ENCODE peak calls at places on chromosomes 16 and 17, in four cellular contexts. T, J, R and H are unnamed samples. For H3K4me1, the result is how much of the 10 kb centered on the place peaks cover.

GRCh38 chr17:42424991-42425610 is 2.0 kb upstream of the CAVIN1 start:
- DNase-seq in R (peak), J (no peak), T (no peak), H (no peak)

GRCh38 chr17:62929320-62929719 is 36.7 kb upstream of the TANC2 start:
- DNase-seq in R (no peak), J (no peak), T (no peak), H (no peak)

GRCh38 chr17:7612294-7612640 is 2.4 kb downstream of the FXR2 start:
- DNase-seq in J (no peak), R (no peak), T (no peak), H (no peak)

GRCh38 chr16:10736926-10737625 is 6.6 kb upstream of the NUBP1 start:
- DNase-seq in R (no peak), T (no peak), J (peak), H (no peak)

GRCh38 chr16:1342526-1343427 is 8.9 kb downstream of the TSR3 start:
- DNase-seq in T (peak), R (peak), J (peak), H (peak)

GRCh38 chr17:59513934-59514841 is 51.2 kb upstream of the DHX40 start:
- DNase-seq in J (no peak), R (peak), T (peak), H (peak)

GRCh38 chr17:50832267-50833227 is 2.8 kb upstream of the WFIKKN2 start:
- DNase-seq in T (no peak), R (peak), J (no peak), H (peak)

GRCh38 chr16:31145398-31145990 is 4.4 kb downstream of the PRSS36 start:
- DNase-seq in J (no peak), T (no peak), R (no peak), H (no peak)

GRCh38 chr17:68491381-68491849 is 20.8 kb upstream of the PRKAR1A start:
- DNase-seq in T (peak), R (peak), J (no peak), H (no peak)

GRCh38 chr17:13393841-13394710 is 207.7 kb downstream of the HS3ST3A1 start:
- DNase-seq in T (no peak), J (no peak), R (no peak), H (no peak)

GRCh38 chr16:79769320-79770243 is 169.0 kb upstream of the MAF start:
- DNase-seq in J (no peak), R (no peak), T (no peak), H (no peak)

GRCh38 chr16:81443688-81444447 is 740 bp upstream of the CMIP start:
- DNase-seq in T (peak), R (peak), J (no peak), H (peak)

GRCh38 chr16:88782454-88783390 is 2.3 kb downstream of the PIEZO1 start:
- DNase-seq in T (peak), R (no peak), J (no peak), H (no peak)

GRCh38 chr16:4298761-4299522 is 16.9 kb upstream of the GLIS2 start:
- DNase-seq in T (peak), J (no peak), R (peak), H (peak)

GRCh38 chr16:19066988-19067348 is 446 bp upstream of the COQ7 start:
- DNase-seq in R (no peak), J (no peak), T (no peak), H (no peak)

GRCh38 chr16:24562811-24563210 is 23.4 kb downstream of the RBBP6 start:
- DNase-seq in T (no peak), R (no peak), J (no peak), H (no peak)

GRCh38 chr17:41575336-41575735 is 3.5 kb upstream of the KRT9 start:
- DNase-seq in R (no peak), T (no peak), J (no peak), H (no peak)

GRCh38 chr17:33039874-33040273 is 48.2 kb downstream of the SPACA3 start:
- DNase-seq in T (no peak), R (no peak), J (no peak), H (no peak)

GRCh38 chr16:49013727-49014080 is 267.9 kb downstream of the CBLN1 start:
- DNase-seq in R (no peak), J (no peak), T (no peak), H (no peak)

GRCh38 chr16:72291531-72291981 is 119.6 kb upstream of the PMFBP1 start:
- DNase-seq in J (no peak), R (no peak), T (no peak), H (no peak)

GRCh38 chr17:56910509-56911235 is 3.2 kb downstream of the TRIM25 start:
- DNase-seq in T (no peak), R (no peak), J (no peak), H (no peak)

GRCh38 chr17:39973496-39973895 is 7.1 kb upstream of the PSMD3 start:
- DNase-seq in J (no peak), T (no peak), R (no peak), H (no peak)

GRCh38 chr17:27463235-27463677 is 7.0 kb downstream of the KSR1 start:
- DNase-seq in J (no peak), T (no peak), R (no peak), H (no peak)

GRCh38 chr17:9240659-9241370 is 219.5 kb downstream of the NTN1 start:
- DNase-seq in T (no peak), J (no peak), R (peak), H (peak)

GRCh38 chr17:30378191-30378796 is 433 bp upstream of the CPD start:
- DNase-seq in J (no peak), T (peak), R (no peak), H (peak)

GRCh38 chr17:72743037-72743467 is 349.4 kb downstream of the SLC39A11 start:
- DNase-seq in J (no peak), T (no peak), R (no peak), H (no peak)

GRCh38 chr17:48575066-48575582 is 3.0 kb downstream of the HOXB4 start:
- DNase-seq in T (no peak), R (no peak), J (no peak), H (no peak)

GRCh38 chr16:75233611-75233938 is 14.8 kb downstream of the CTRB1 start:
- DNase-seq in J (no peak), T (no peak), R (no peak), H (no peak)

GRCh38 chr16:55641430-55642056 is 14.2 kb upstream of the SLC6A2 start:
- DNase-seq in T (no peak), J (no peak), R (no peak), H (no peak)

GRCh38 chr17:64358261-64358788 is 32.3 kb downstream of the PECAM1 start:
- DNase-seq in T (no peak), R (peak), J (no peak), H (no peak)

GRCh38 chr17:83082435-83082834 is 3.0 kb downstream of the METRNL start:
- DNase-seq in T (no peak), J (no peak), R (no peak), H (no peak)

GRCh38 chr17:45948498-45948880 is 50.6 kb upstream of the STH start:
- DNase-seq in J (no peak), T (no peak), R (no peak), H (no peak)

GRCh38 chr17:81933178-81933699 is 3.9 kb downstream of the PYCR1 start:
- DNase-seq in R (no peak), J (no peak), T (no peak), H (no peak)

GRCh38 chr16:73846292-73846849 is 450.2 kb upstream of the PSMD7 start:
- DNase-seq in R (no peak), T (no peak), J (peak), H (no peak)

GRCh38 chr17:72677714-72678390 is 414.6 kb downstream of the SLC39A11 start:
- DNase-seq in R (no peak), J (no peak), T (peak), H (no peak)

GRCh38 chr16:88478115-88478514 is 25.0 kb downstream of the ZFPM1 start:
- DNase-seq in R (no peak), J (no peak), T (no peak), H (no peak)

GRCh38 chr16:82603784-82604411 is 22.9 kb upstream of the CDH13 start:
- DNase-seq in J (no peak), R (peak), T (no peak), H (peak)

GRCh38 chr16:2773188-2773968 is 3.7 kb downstream of the ELOB start:
- DNase-seq in T (peak), J (no peak), R (no peak), H (peak)
- H3K4me1 ChIP-seq in T (under half), J (under half), R (under half), H (under half)

GRCh38 chr16:29256501-29256981 is 150.0 kb downstream of the NPIPB11 start:
- DNase-seq in J (no peak), R (peak), T (no peak), H (no peak)

GRCh38 chr16:29254676-29255495 is 151.6 kb downstream of the NPIPB11 start:
- DNase-seq in T (no peak), J (no peak), R (peak), H (no peak)
- H3K4me3 ChIP-seq in T (no peak), J (no peak), R (no peak), H (no peak)

GRCh38 chr16:68490829-68491575 is 42.7 kb upstream of the SMPD3 start:
- DNase-seq in R (no peak), T (no peak), J (no peak), H (no peak)
- H3K27ac ChIP-seq in R (no peak), T (no peak), J (no peak), H (no peak)

GRCh38 chr17:76018801-76019200 is 8.3 kb downstream of the EVPL start:
- DNase-seq in J (no peak), T (no peak), R (no peak), H (no peak)
- H3K4me1 ChIP-seq in J (under half), T (under half), R (under half), H (under half)